ENCODE peak calls at places on chromosome 5, in six cellular contexts. O is fibroblast of lung; L is CD8-positive, alpha-beta memory T cell; K is EH; Q is PC-9; R is T-helper 9 cell. Y is an unnamed sample.

GRCh38 chr5:74386571-74387334 is 253.8 kb downstream of the ENC1 start:
- DNase-seq in O (no peak), R (no peak), L (no peak), Q (peak), K (peak), Y (no peak)

GRCh38 chr5:157665467-157666085 is 5.8 kb upstream of the C5orf52 start:
- DNase-seq in O (peak), L (no peak), K (peak), R (no peak), Q (peak), Y (peak)

GRCh38 chr5:131195696-131196095 is 25.0 kb downstream of the LYRM7 start:
- DNase-seq in R (no peak), O (no peak), K (no peak), L (no peak), Q (no peak), Y (no peak)

GRCh38 chr5:83048277-83048676 is 28.9 kb downstream of the TMEM167A start:
- DNase-seq in Q (no peak), O (no peak), K (no peak), L (no peak), R (no peak), Y (no peak)

GRCh38 chr5:76960004-76960625 is 7.3 kb downstream of the CRHBP start:
- DNase-seq in Q (no peak), R (no peak), L (no peak), K (no peak), O (no peak), Y (no peak)

GRCh38 chr5:65696892-65697291 is 25.0 kb downstream of the SGTB start:
- DNase-seq in R (no peak), L (no peak), K (peak), Q (no peak), O (peak), Y (no peak)

GRCh38 chr5:151351675-151352074 is 4.3 kb upstream of the SLC36A2 start:
- DNase-seq in R (no peak), K (no peak), O (no peak), L (no peak), Q (no peak), Y (no peak)

GRCh38 chr5:13558408-13558807 is 386.1 kb downstream of the DNAH5 start:
- DNase-seq in R (no peak), L (no peak), O (no peak), K (no peak), Q (no peak), Y (no peak)

GRCh38 chr5:147972441-147972840 is 66.1 kb upstream of the C5orf46 start:
- DNase-seq in R (no peak), L (no peak), O (no peak), Q (no peak), K (no peak), Y (no peak)

GRCh38 chr5:42306287-42306686 is 117.0 kb upstream of the GHR start:
- DNase-seq in K (no peak), O (peak), R (no peak), L (no peak), Q (no peak), Y (no peak)

GRCh38 chr5:135466178-135467050 is 14.3 kb upstream of the TIFAB start:
- DNase-seq in K (peak), R (peak), L (peak), O (peak), Q (peak), Y (peak)

GRCh38 chr5:142512680-142513042 is 173.2 kb downstream of the FGF1 start:
- DNase-seq in O (peak), R (no peak), K (peak), L (no peak), Q (peak), Y (peak)

GRCh38 chr5:38462972-38463633 is 93.3 kb downstream of the LIFR start:
- DNase-seq in L (no peak), R (no peak), Q (peak), K (peak), O (peak), Y (no peak)

GRCh38 chr5:40401965-40402364 is 277.8 kb upstream of the PTGER4 start:
- DNase-seq in K (peak), R (no peak), O (no peak), Q (peak), L (no peak), Y (no peak)

Y was measured in LoVo.